ENCODE peak calls at places on chromosome 9, in nine cellular contexts. Z is endothelial cell, K is cardiac fibroblast, S is lower lobe of right lung, D is mammary epithelial cell, Y is HL-60, H is GM20000, O is bronchial epithelial cell, V is AG09319. U is an unnamed sample.

GRCh38 chr9:89501311-89501898 is 3.5 kb upstream of the SEMA4D start:
- DNase-seq in O (no peak), V (no peak), Z (no peak), H (no peak), Y (no peak), K (no peak), S (no peak), D (no peak), U (no peak)

GRCh38 chr9:88537743-88538055 is 2.7 kb downstream of the NXNL2 start:
- DNase-seq in V (peak; percentile 79), D (peak; percentile 69), H (no peak), O (peak; percentile 2), K (peak; percentile 90), Z (peak; percentile 27), Y (peak; percentile 81), S (no peak), U (peak; percentile 64)

GRCh38 chr9:91736311-91736710 is 213.7 kb downstream of the ROR2 start:
- DNase-seq in Y (no peak), K (no peak), H (no peak), Z (no peak), V (no peak), D (no peak), O (no peak), S (no peak), U (no peak)

GRCh38 chr9:9133526-9133925 is 1333.9 kb upstream of the DMAC1 start:
- DNase-seq in H (no peak), S (no peak), Y (no peak), V (no peak), O (no peak), Z (no peak), K (no peak), D (no peak), U (no peak)

GRCh38 chr9:127897194-127897692 is 2.2 kb downstream of the ST6GALNAC6 start:
- DNase-seq in K (peak; percentile 70), S (peak; percentile 83), Y (no peak), Z (peak; percentile 80), O (no peak), D (no peak), H (peak; percentile 80), V (no peak), U (peak; percentile 82)

GRCh38 chr9:126531591-126531990 is 82.1 kb upstream of the LMX1B start:
- DNase-seq in Y (no peak), H (no peak), K (no peak), O (no peak), V (no peak), S (peak; percentile 21), D (no peak), Z (no peak), U (no peak)

GRCh38 chr9:90970603-90971002 is 169.0 kb downstream of the SYK start:
- DNase-seq in Z (no peak), S (no peak), V (no peak), O (peak; percentile 100), K (no peak), D (peak; percentile 100), H (no peak), Y (no peak), U (no peak)

GRCh38 chr9:122218885-122219855 is 9.6 kb downstream of the LHX6 start:
- DNase-seq in V (no peak), D (no peak), O (no peak), S (no peak), K (no peak), H (no peak), Z (peak; percentile 46), Y (no peak), U (no peak)

GRCh38 chr9:87263291-87263690 is 234.4 kb upstream of the DAPK1 start:
- DNase-seq in Y (no peak), S (no peak), K (no peak), Z (peak; percentile 7), D (no peak), H (no peak), V (no peak), O (no peak), U (no peak)

GRCh38 chr9:72400866-72401265 is 35.9 kb upstream of the ZFAND5 start:
- DNase-seq in O (no peak), H (no peak), K (no peak), Y (no peak), Z (no peak), S (no peak), V (no peak), D (no peak), U (no peak)

GRCh38 chr9:15642369-15642962 is 89.6 kb downstream of the CCDC171 start:
- DNase-seq in H (peak; percentile 39), V (peak; percentile 8), O (peak; percentile 53), Y (no peak), K (peak; percentile 68), S (no peak), D (peak; percentile 24), Z (no peak), U (peak; percentile 42)

GRCh38 chr9:134315716-134316443 is 10.4 kb upstream of the RXRA start:
- DNase-seq in H (no peak), Z (no peak), O (no peak), Y (no peak), D (no peak), K (no peak), S (peak; percentile 33), V (no peak), U (no peak)

GRCh38 chr9:121107881-121108280 is 33.1 kb downstream of the CNTRL start:
- DNase-seq in V (no peak), S (no peak), D (no peak), Z (no peak), O (no peak), H (no peak), Y (no peak), K (no peak), U (no peak)

GRCh38 chr9:136019681-136020060 is 58.5 kb upstream of the UBAC1 start:
- DNase-seq in Y (no peak), K (no peak), H (no peak), V (no peak), D (no peak), Z (no peak), O (no peak), S (no peak), U (no peak)

GRCh38 chr9:124132671-124133147 is 121.1 kb downstream of the LHX2 start:
- DNase-seq in Z (no peak), S (no peak), V (no peak), D (no peak), Y (no peak), O (no peak), H (peak; percentile 0), K (no peak), U (no peak)

GRCh38 chr9:23606107-23606506 is 219.9 kb downstream of the ELAVL2 start:
- DNase-seq in Y (no peak), Z (no peak), O (peak; percentile 55), V (no peak), S (no peak), D (peak; percentile 10), H (no peak), K (no peak), U (no peak)

GRCh38 chr9:135468866-135469521 is 10.6 kb upstream of the PPP1R26 start:
- DNase-seq in Y (no peak), H (no peak), K (peak; percentile 58), O (peak; percentile 24), S (no peak), V (no peak), D (no peak), Z (no peak), U (peak; percentile 83)

DNA sequence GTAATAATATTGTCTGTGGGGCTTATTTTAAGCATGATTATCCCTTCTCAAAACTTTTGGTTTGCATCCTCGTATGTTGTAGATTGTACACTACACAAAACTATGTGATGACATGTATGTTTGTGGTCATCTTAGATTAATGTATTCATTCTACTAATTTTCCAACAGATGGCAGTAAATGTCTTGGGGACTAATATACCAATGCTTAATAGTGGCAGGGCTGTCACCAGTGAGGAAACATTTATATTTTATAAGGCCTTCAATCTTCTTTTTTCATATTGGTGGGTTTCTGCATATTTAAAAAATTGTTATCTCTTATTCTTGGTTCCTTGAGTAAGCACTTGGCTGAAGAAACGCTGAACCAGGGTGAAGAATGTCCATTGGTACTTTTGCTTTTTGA is 530.4 kb downstream of the RASEF start:
- DNase-seq in Z (no peak), H (no peak), D (peak; percentile 4), K (peak; percentile 11), Y (peak; percentile 16), S (no peak), V (no peak), O (peak; percentile 48), U (peak; percentile 7)
- TF ChIP-seq CTCF in Z (no peak), H (no peak), D (peak; percentile 52), K (no peak), Y (no peak), S (peak; percentile 51), V (no peak), O (no peak), U (peak; percentile 41)

DNA sequence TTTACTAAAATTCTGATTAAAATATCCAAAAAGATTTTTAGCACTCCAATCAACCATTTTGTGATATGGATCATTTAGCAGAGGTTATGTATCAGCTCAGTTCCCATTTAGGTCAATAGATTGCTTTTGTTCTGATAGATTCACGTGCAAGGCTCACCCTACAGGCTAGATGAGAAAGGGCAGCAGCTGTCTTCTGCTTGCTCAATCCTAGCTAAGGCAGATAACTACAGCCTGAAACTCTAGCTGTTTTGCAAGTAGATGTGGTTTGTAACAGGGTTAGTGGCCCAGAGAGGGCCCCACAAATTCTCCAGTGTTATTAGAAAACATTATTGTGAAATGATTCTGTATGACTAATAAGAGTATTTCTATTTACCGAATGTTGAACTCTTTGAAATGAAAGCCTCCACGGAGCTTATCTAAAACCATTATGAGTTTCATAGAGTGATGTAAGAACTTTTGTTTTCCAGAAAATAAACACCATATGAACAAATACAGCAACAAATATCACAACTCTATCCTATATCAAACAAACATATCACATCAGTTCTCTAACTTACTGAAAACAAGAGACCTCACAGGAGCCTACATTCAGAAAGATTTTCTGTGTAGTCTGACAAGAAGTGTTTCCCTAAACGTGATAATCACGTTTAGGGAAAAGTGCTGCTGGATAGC is 841.9 kb upstream of the ACO1 start:
- DNase-seq in K (peak; percentile 84), D (peak; percentile 77), Y (peak; percentile 76), H (peak; percentile 38), V (peak; percentile 0), O (peak; percentile 92), S (no peak), Z (peak; percentile 19), U (peak; percentile 25)
- TF ChIP-seq CTCF in K (peak; percentile 63), D (peak; percentile 62), Y (peak; percentile 35), H (peak; percentile 40), V (no peak), O (peak; percentile 66), S (peak; percentile 48), Z (peak; percentile 31), U (peak; percentile 41)

GRCh38 chr9:70613024-70613768 is 198.7 kb upstream of the KLF9 start:
- DNase-seq in O (no peak), Z (no peak), V (no peak), S (no peak), K (no peak), H (no peak), D (no peak), Y (no peak), U (no peak)
- TF ChIP-seq CTCF in O (no peak), Z (no peak), V (no peak), S (no peak), K (no peak), H (no peak), D (no peak), Y (no peak), U (no peak)

DNA sequence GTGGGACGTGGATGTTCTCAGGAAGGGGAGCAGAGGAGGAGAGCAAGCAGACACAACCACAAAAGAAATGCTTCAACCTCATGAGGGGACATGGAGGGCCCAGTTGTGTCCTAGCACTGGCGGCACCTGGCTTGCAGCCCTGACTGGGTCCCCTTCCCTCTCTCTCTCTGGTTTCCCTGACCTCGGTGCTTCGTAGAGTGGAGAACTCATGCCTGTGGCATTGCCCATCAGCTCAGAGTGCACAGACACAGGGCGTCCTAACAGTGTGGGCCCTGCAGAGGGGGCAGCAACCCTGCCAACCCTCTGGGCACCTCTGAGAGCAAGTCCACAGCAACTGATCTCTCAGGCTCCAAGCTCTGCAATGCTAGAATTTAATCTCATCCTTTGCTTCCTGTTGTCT is 140.6 kb downstream of the BARX1 start:
- DNase-seq in Z (no peak), V (no peak), Y (no peak), H (peak; percentile 6), O (no peak), D (no peak), S (no peak), K (no peak), U (peak; percentile 14)
- TF ChIP-seq CTCF in Z (peak; percentile 11), V (peak; percentile 21), Y (no peak), H (no peak), O (no peak), D (no peak), S (no peak), K (no peak), U (peak; percentile 29)